ENCODE peak calls at places on chromosomes 13 and 19, in ten cellular contexts. One of them, this sample, is unnamed. For H3K27me3, the result is how much of the 10 kb centered on the place peaks cover.

GRCh38 chr19:34664168-34664567 is 12.8 kb downstream of the SCGB2B2 start:
- DNase-seq in brain microvascular endothelial cell: no peak
- DNase-seq in neural progenitor cell: no peak
- DNase-seq in body of pancreas: peak
- DNase-seq in tibial artery: no peak
- DNase-seq in breast epithelium: peak
- DNase-seq in PC-3: no peak
- DNase-seq in AG04450: no peak
- DNase-seq in mesendoderm: no peak
- DNase-seq in BE2C: no peak
- DNase-seq in this sample: no peak

GRCh38 chr13:34349091-34349722 is 531.3 kb downstream of the RFC3 start:
- DNase-seq in body of pancreas: peak
- DNase-seq in brain microvascular endothelial cell: peak
- DNase-seq in AG04450: peak
- DNase-seq in BE2C: no peak
- DNase-seq in tibial artery: peak
- DNase-seq in breast epithelium: peak
- DNase-seq in PC-3: peak
- DNase-seq in neural progenitor cell: no peak
- DNase-seq in mesendoderm: no peak
- DNase-seq in this sample: peak

GRCh38 chr13:111404746-111405145 is 84.3 kb downstream of the TEX29 start:
- DNase-seq in body of pancreas: no peak
- DNase-seq in tibial artery: peak
- DNase-seq in breast epithelium: no peak
- DNase-seq in mesendoderm: no peak
- DNase-seq in neural progenitor cell: no peak
- DNase-seq in BE2C: no peak
- DNase-seq in PC-3: no peak
- DNase-seq in brain microvascular endothelial cell: no peak
- DNase-seq in AG04450: no peak
- DNase-seq in this sample: no peak

GRCh38 chr19:49071860-49072547 is 495 bp downstream of the KCNA7 start:
- DNase-seq in breast epithelium: no peak
- DNase-seq in BE2C: no peak
- DNase-seq in tibial artery: no peak
- DNase-seq in mesendoderm: peak
- DNase-seq in AG04450: no peak
- DNase-seq in body of pancreas: no peak
- DNase-seq in PC-3: no peak
- DNase-seq in brain microvascular endothelial cell: no peak
- DNase-seq in neural progenitor cell: peak
- DNase-seq in this sample: peak

GRCh38 chr13:51065372-51066090 is 45.5 kb downstream of the C13orf42 start:
- DNase-seq in mesendoderm: no peak
- DNase-seq in tibial artery: no peak
- DNase-seq in BE2C: no peak
- DNase-seq in body of pancreas: no peak
- DNase-seq in neural progenitor cell: no peak
- DNase-seq in brain microvascular endothelial cell: no peak
- DNase-seq in AG04450: no peak
- DNase-seq in breast epithelium: no peak
- DNase-seq in PC-3: no peak
- DNase-seq in this sample: no peak

GRCh38 chr13:26498524-26499208 is 58.8 kb upstream of the WASF3 start:
- DNase-seq in tibial artery: no peak
- DNase-seq in neural progenitor cell: no peak
- DNase-seq in AG04450: no peak
- DNase-seq in PC-3: no peak
- DNase-seq in brain microvascular endothelial cell: peak
- DNase-seq in breast epithelium: no peak
- DNase-seq in BE2C: no peak
- DNase-seq in mesendoderm: no peak
- DNase-seq in body of pancreas: no peak
- DNase-seq in this sample: peak

GRCh38 chr13:109744512-109745051 is 41.8 kb downstream of the IRS2 start:
- DNase-seq in tibial artery: no peak
- DNase-seq in PC-3: peak
- DNase-seq in BE2C: peak
- DNase-seq in neural progenitor cell: no peak
- DNase-seq in brain microvascular endothelial cell: peak
- DNase-seq in AG04450: peak
- DNase-seq in body of pancreas: peak
- DNase-seq in breast epithelium: no peak
- DNase-seq in mesendoderm: no peak
- DNase-seq in this sample: no peak

GRCh38 chr13:107866007-107866665 is 349.2 kb downstream of the LIG4 start:
- DNase-seq in tibial artery: no peak
- DNase-seq in mesendoderm: peak
- DNase-seq in body of pancreas: peak
- DNase-seq in breast epithelium: no peak
- DNase-seq in AG04450: no peak
- DNase-seq in neural progenitor cell: peak
- DNase-seq in PC-3: peak
- DNase-seq in BE2C: peak
- DNase-seq in brain microvascular endothelial cell: peak
- DNase-seq in this sample: peak

GRCh38 chr19:16911046-16911445 is 22.2 kb downstream of the F2RL3 start:
- DNase-seq in breast epithelium: no peak
- DNase-seq in tibial artery: no peak
- DNase-seq in mesendoderm: no peak
- DNase-seq in neural progenitor cell: no peak
- DNase-seq in brain microvascular endothelial cell: no peak
- DNase-seq in AG04450: no peak
- DNase-seq in BE2C: no peak
- DNase-seq in PC-3: no peak
- DNase-seq in body of pancreas: no peak
- DNase-seq in this sample: no peak

GRCh38 chr19:46350029-46350757 is 3.3 kb downstream of the PPP5C start:
- DNase-seq in mesendoderm: no peak
- DNase-seq in BE2C: peak
- DNase-seq in AG04450: no peak
- DNase-seq in PC-3: no peak
- DNase-seq in tibial artery: no peak
- DNase-seq in body of pancreas: no peak
- DNase-seq in breast epithelium: no peak
- DNase-seq in brain microvascular endothelial cell: no peak
- DNase-seq in neural progenitor cell: no peak
- DNase-seq in this sample: no peak

GRCh38 chr13:74770361-74770760 is 636.2 kb upstream of the KLF12 start:
- DNase-seq in neural progenitor cell: no peak
- DNase-seq in breast epithelium: no peak
- DNase-seq in AG04450: peak
- DNase-seq in PC-3: peak
- DNase-seq in BE2C: no peak
- DNase-seq in tibial artery: no peak
- DNase-seq in mesendoderm: peak
- DNase-seq in body of pancreas: no peak
- DNase-seq in brain microvascular endothelial cell: peak
- DNase-seq in this sample: peak

GRCh38 chr13:49869514-49869913 is 66.6 kb downstream of the SPRYD7 start:
- DNase-seq in body of pancreas: peak
- DNase-seq in mesendoderm: peak
- DNase-seq in brain microvascular endothelial cell: peak
- DNase-seq in neural progenitor cell: peak
- DNase-seq in AG04450: no peak
- DNase-seq in PC-3: peak
- DNase-seq in breast epithelium: no peak
- DNase-seq in tibial artery: no peak
- DNase-seq in BE2C: peak
- DNase-seq in this sample: no peak

GRCh38 chr19:44954649-44955499 is at the start of gene CLPTM1:
- DNase-seq in brain microvascular endothelial cell: peak
- DNase-seq in BE2C: peak
- DNase-seq in tibial artery: peak
- DNase-seq in mesendoderm: peak
- DNase-seq in PC-3: peak
- DNase-seq in AG04450: peak
- DNase-seq in breast epithelium: peak
- DNase-seq in neural progenitor cell: peak
- DNase-seq in body of pancreas: peak
- DNase-seq in this sample: peak
- H3K27me3 ChIP-seq in brain microvascular endothelial cell: under half
- H3K27me3 ChIP-seq in BE2C: under half
- H3K27me3 ChIP-seq in tibial artery: under half
- H3K27me3 ChIP-seq in mesendoderm: under half
- H3K27me3 ChIP-seq in PC-3: under half
- H3K27me3 ChIP-seq in AG04450: under half
- H3K27me3 ChIP-seq in breast epithelium: under half
- H3K27me3 ChIP-seq in neural progenitor cell: under half
- H3K27me3 ChIP-seq in body of pancreas: under half
- H3K27me3 ChIP-seq in this sample: under half

GRCh38 chr19:443005-443404 is 17.8 kb downstream of the SHC2 start:
- DNase-seq in AG04450: no peak
- DNase-seq in PC-3: no peak
- DNase-seq in BE2C: no peak
- DNase-seq in breast epithelium: no peak
- DNase-seq in brain microvascular endothelial cell: no peak
- DNase-seq in neural progenitor cell: no peak
- DNase-seq in tibial artery: no peak
- DNase-seq in body of pancreas: no peak
- DNase-seq in mesendoderm: no peak
- DNase-seq in this sample: no peak
- H3K27me3 ChIP-seq in AG04450: under half
- H3K27me3 ChIP-seq in PC-3: under half
- H3K27me3 ChIP-seq in BE2C: under half
- H3K27me3 ChIP-seq in breast epithelium: under half
- H3K27me3 ChIP-seq in brain microvascular endothelial cell: under half
- H3K27me3 ChIP-seq in neural progenitor cell: under half
- H3K27me3 ChIP-seq in tibial artery: under half
- H3K27me3 ChIP-seq in body of pancreas: under half
- H3K27me3 ChIP-seq in mesendoderm: under half
- H3K27me3 ChIP-seq in this sample: under half

GRCh38 chr19:47419789-47420188 is 462 bp upstream of the MEIS3 start:
- DNase-seq in brain microvascular endothelial cell: no peak
- DNase-seq in tibial artery: no peak
- DNase-seq in BE2C: no peak
- DNase-seq in AG04450: no peak
- DNase-seq in breast epithelium: no peak
- DNase-seq in PC-3: no peak
- DNase-seq in body of pancreas: no peak
- DNase-seq in mesendoderm: no peak
- DNase-seq in neural progenitor cell: peak
- DNase-seq in this sample: peak

GRCh38 chr19:47421844-47422395 is 2.6 kb upstream of the MEIS3 start:
- DNase-seq in brain microvascular endothelial cell: no peak
- DNase-seq in neural progenitor cell: peak
- DNase-seq in breast epithelium: no peak
- DNase-seq in body of pancreas: no peak
- DNase-seq in PC-3: no peak
- DNase-seq in AG04450: no peak
- DNase-seq in tibial artery: no peak
- DNase-seq in BE2C: peak
- DNase-seq in mesendoderm: peak
- DNase-seq in this sample: no peak

GRCh38 chr19:47421244-47421786 is 2.0 kb upstream of the MEIS3 start:
- DNase-seq in mesendoderm: no peak
- DNase-seq in BE2C: no peak
- DNase-seq in AG04450: no peak
- DNase-seq in body of pancreas: no peak
- DNase-seq in brain microvascular endothelial cell: no peak
- DNase-seq in neural progenitor cell: no peak
- DNase-seq in tibial artery: no peak
- DNase-seq in PC-3: no peak
- DNase-seq in breast epithelium: no peak
- DNase-seq in this sample: peak

GRCh38 chr19:47423203-47423882 is 4.0 kb upstream of the MEIS3 start:
- DNase-seq in AG04450: no peak
- DNase-seq in BE2C: no peak
- DNase-seq in PC-3: no peak
- DNase-seq in tibial artery: no peak
- DNase-seq in brain microvascular endothelial cell: no peak
- DNase-seq in neural progenitor cell: no peak
- DNase-seq in mesendoderm: no peak
- DNase-seq in breast epithelium: no peak
- DNase-seq in body of pancreas: no peak
- DNase-seq in this sample: no peak

GRCh38 chr19:47422417-47423163 is 3.3 kb upstream of the MEIS3 start:
- DNase-seq in PC-3: no peak
- DNase-seq in tibial artery: no peak
- DNase-seq in body of pancreas: no peak
- DNase-seq in mesendoderm: no peak
- DNase-seq in AG04450: no peak
- DNase-seq in brain microvascular endothelial cell: no peak
- DNase-seq in breast epithelium: no peak
- DNase-seq in BE2C: no peak
- DNase-seq in neural progenitor cell: no peak
- DNase-seq in this sample: no peak
- H3K27me3 ChIP-seq in PC-3: half or more
- H3K27me3 ChIP-seq in tibial artery: half or more
- H3K27me3 ChIP-seq in body of pancreas: under half
- H3K27me3 ChIP-seq in mesendoderm: under half
- H3K27me3 ChIP-seq in AG04450: under half
- H3K27me3 ChIP-seq in brain microvascular endothelial cell: half or more
- H3K27me3 ChIP-seq in breast epithelium: under half
- H3K27me3 ChIP-seq in BE2C: under half
- H3K27me3 ChIP-seq in neural progenitor cell: half or more
- H3K27me3 ChIP-seq in this sample: half or more

GRCh38 chr13:92721610-92722009 is 505.0 kb upstream of the GPC6 start:
- DNase-seq in neural progenitor cell: no peak
- DNase-seq in brain microvascular endothelial cell: no peak
- DNase-seq in mesendoderm: no peak
- DNase-seq in tibial artery: no peak
- DNase-seq in AG04450: no peak
- DNase-seq in breast epithelium: no peak
- DNase-seq in body of pancreas: no peak
- DNase-seq in BE2C: no peak
- DNase-seq in PC-3: no peak
- DNase-seq in this sample: no peak

GRCh38 chr13:92719868-92720267 is 506.7 kb upstream of the GPC6 start:
- DNase-seq in brain microvascular endothelial cell: no peak
- DNase-seq in mesendoderm: peak
- DNase-seq in AG04450: no peak
- DNase-seq in tibial artery: no peak
- DNase-seq in neural progenitor cell: peak
- DNase-seq in body of pancreas: peak
- DNase-seq in BE2C: no peak
- DNase-seq in breast epithelium: no peak
- DNase-seq in PC-3: no peak
- DNase-seq in this sample: no peak

GRCh38 chr13:92716749-92717148 is 509.9 kb upstream of the GPC6 start:
- DNase-seq in BE2C: no peak
- DNase-seq in tibial artery: no peak
- DNase-seq in body of pancreas: no peak
- DNase-seq in breast epithelium: no peak
- DNase-seq in mesendoderm: peak
- DNase-seq in neural progenitor cell: no peak
- DNase-seq in PC-3: peak
- DNase-seq in brain microvascular endothelial cell: peak
- DNase-seq in AG04450: no peak
- DNase-seq in this sample: no peak

DNA sequence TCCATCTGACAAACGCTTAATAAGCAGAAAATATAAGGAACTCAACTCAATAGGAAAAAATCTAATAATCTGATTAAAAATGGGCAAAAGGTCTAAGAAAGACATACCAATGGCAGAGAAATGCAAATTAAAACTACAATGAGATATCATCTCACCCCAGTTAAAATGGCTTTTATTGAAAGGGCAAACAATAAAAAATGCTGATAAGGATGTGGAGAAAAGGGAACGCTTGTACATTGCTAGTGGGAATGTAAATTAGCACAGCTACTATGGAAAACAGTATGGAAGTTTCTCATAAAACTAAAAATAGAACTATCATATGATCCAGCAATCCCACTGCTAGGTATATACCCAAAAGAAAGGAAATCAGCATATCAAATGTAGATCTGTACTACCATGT is 508.8 kb upstream of the GPC6 start:
- DNase-seq in AG04450: no peak
- DNase-seq in brain microvascular endothelial cell: no peak
- DNase-seq in mesendoderm: no peak
- DNase-seq in body of pancreas: no peak
- DNase-seq in PC-3: no peak
- DNase-seq in tibial artery: no peak
- DNase-seq in breast epithelium: no peak
- DNase-seq in neural progenitor cell: no peak
- DNase-seq in BE2C: no peak
- DNase-seq in this sample: no peak
- H3K27me3 ChIP-seq in AG04450: under half
- H3K27me3 ChIP-seq in brain microvascular endothelial cell: under half
- H3K27me3 ChIP-seq in mesendoderm: under half
- H3K27me3 ChIP-seq in body of pancreas: under half
- H3K27me3 ChIP-seq in PC-3: under half
- H3K27me3 ChIP-seq in tibial artery: under half
- H3K27me3 ChIP-seq in breast epithelium: under half
- H3K27me3 ChIP-seq in neural progenitor cell: under half
- H3K27me3 ChIP-seq in BE2C: under half
- H3K27me3 ChIP-seq in this sample: under half